ENCODE peak calls at places on chromosome 11, in nine cellular contexts. U is right lobe of liver, A is GM23248, V is cardiac fibroblast, P is endodermal cell, G is body of pancreas, O is HEK293T, Q is EL, F is NCI-H82. D is an unnamed sample.

GRCh38 chr11:126926376-126926791 is 74.2 kb downstream of the KIRREL3 start:
- DNase-seq in G (no peak), P (no peak), U (no peak), F (no peak), Q (no peak), V (peak; percentile 25), A (peak; percentile 48), O (no peak), D (no peak)

GRCh38 chr11:69636512-69636866 is 4.5 kb upstream of the CCND1 start:
- DNase-seq in A (peak; percentile 94), V (peak; percentile 93), G (peak; percentile 62), F (peak; percentile 54), U (peak; percentile 79), Q (peak; percentile 95), O (no peak), P (peak; percentile 93), D (peak; percentile 83)

GRCh38 chr11:35622070-35622469 is 3.8 kb downstream of the FJX1 start:
- DNase-seq in U (no peak), V (peak; percentile 86), G (no peak), P (no peak), A (peak; percentile 81), F (no peak), O (no peak), Q (peak; percentile 90), D (no peak)

GRCh38 chr11:967995-968751 is 42.5 kb downstream of the AP2A2 start:
- DNase-seq in O (no peak), V (no peak), P (no peak), F (no peak), A (no peak), U (no peak), G (no peak), Q (no peak), D (no peak)

GRCh38 chr11:65502852-65503603 is 4.2 kb downstream of the MALAT1 start:
- DNase-seq in P (no peak), F (peak; percentile 44), Q (peak; percentile 48), U (peak; percentile 9), A (peak; percentile 67), O (no peak), G (no peak), V (peak; percentile 86), D (no peak)

GRCh38 chr11:96006016-96006415 is 82.1 kb upstream of the MTMR2 start:
- DNase-seq in P (no peak), U (no peak), Q (no peak), F (no peak), G (no peak), O (no peak), V (no peak), A (no peak), D (no peak)

GRCh38 chr11:112724194-112724790 is 236.9 kb upstream of the NCAM1 start:
- DNase-seq in G (no peak), F (no peak), A (no peak), V (no peak), O (no peak), P (no peak), Q (no peak), U (no peak), D (no peak)

GRCh38 chr11:1240771-1241170 is 17.9 kb downstream of the MUC5B start:
- DNase-seq in O (no peak), G (no peak), V (no peak), U (no peak), P (no peak), Q (no peak), F (no peak), A (no peak), D (no peak)

GRCh38 chr11:66856496-66857233 is at the start of gene LRFN4:
- DNase-seq in V (no peak), Q (peak; percentile 20), F (peak; percentile 53), O (peak; percentile 49), P (no peak), G (no peak), A (peak; percentile 77), U (peak; percentile 75), D (no peak)

GRCh38 chr11:36222755-36223635 is 66.2 kb downstream of the COMMD9 start:
- DNase-seq in Q (no peak), V (peak; percentile 20), A (peak; percentile 21), G (no peak), O (no peak), F (peak; percentile 11), P (no peak), U (no peak), D (no peak)

GRCh38 chr11:12841946-12842630 is 167.0 kb upstream of the RASSF10 start:
- DNase-seq in U (no peak), G (peak; percentile 56), O (no peak), Q (peak; percentile 80), A (peak; percentile 80), F (peak; percentile 77), V (peak; percentile 81), P (no peak), D (no peak)

GRCh38 chr11:91790873-91791468 is 433.6 kb upstream of the FAT3 start:
- DNase-seq in P (no peak), U (no peak), A (no peak), G (no peak), F (no peak), O (no peak), V (peak; percentile 2), Q (no peak), D (no peak)

GRCh38 chr11:82756765-82757650 is 23.3 kb upstream of the FAM181B start:
- DNase-seq in F (no peak), P (no peak), Q (no peak), O (no peak), V (no peak), A (no peak), G (peak; percentile 23), U (no peak), D (no peak)

GRCh38 chr11:73463359-73463758 is 87.2 kb downstream of the RELT start:
- DNase-seq in V (peak; percentile 48), P (no peak), O (no peak), A (peak; percentile 91), G (no peak), Q (peak; percentile 22), U (no peak), F (no peak), D (no peak)

GRCh38 chr11:59380263-59381059 is 21.8 kb downstream of the OR5AN1 start:
- DNase-seq in V (no peak), U (no peak), O (no peak), Q (no peak), P (no peak), A (no peak), G (no peak), F (no peak), D (no peak)

GRCh38 chr11:45815747-45816146 is 10.8 kb downstream of the SLC35C1 start:
- DNase-seq in O (peak; percentile 41), F (peak; percentile 24), V (peak; percentile 38), A (peak; percentile 46), G (no peak), P (peak; percentile 67), U (no peak), Q (peak; percentile 22), D (no peak)

GRCh38 chr11:130611791-130612251 is 163.4 kb downstream of the ADAMTS15 start:
- DNase-seq in O (no peak), V (peak; percentile 59), U (no peak), F (no peak), G (no peak), Q (peak; percentile 94), A (peak; percentile 93), P (no peak), D (no peak)

GRCh38 chr11:38256436-38256835 is 1658.4 kb upstream of the RAG2 start:
- DNase-seq in Q (no peak), P (peak; percentile 39), G (no peak), O (no peak), U (no peak), F (no peak), A (no peak), V (no peak), D (no peak)

GRCh38 chr11:76598426-76598839 is 72.1 kb downstream of the LRRC32 start:
- DNase-seq in P (peak; percentile 77), A (peak; percentile 76), Q (peak; percentile 41), U (no peak), O (peak; percentile 50), G (no peak), V (peak; percentile 77), F (peak; percentile 60), D (peak; percentile 75)

GRCh38 chr11:57777969-57778317 is 16.3 kb downstream of the CTNND1 start:
- DNase-seq in G (peak; percentile 46), P (peak; percentile 63), U (no peak), A (no peak), V (peak; percentile 52), F (no peak), Q (no peak), O (no peak), D (no peak)

GRCh38 chr11:85946221-85946620 is 91.0 kb downstream of the CCDC83 start:
- DNase-seq in U (no peak), O (no peak), A (peak; percentile 59), F (no peak), Q (peak; percentile 21), P (no peak), V (peak; percentile 39), G (no peak), D (no peak)

GRCh38 chr11:393219-394033 is 583 bp upstream of the PKP3 start:
- DNase-seq in Q (peak; percentile 92), O (no peak), V (peak; percentile 72), P (no peak), G (no peak), U (no peak), F (no peak), A (peak; percentile 91), D (no peak)

GRCh38 chr11:12177739-12178338 is 67.4 kb downstream of the MICAL2 start:
- DNase-seq in F (no peak), P (no peak), U (no peak), G (no peak), O (no peak), A (no peak), V (peak; percentile 42), Q (peak; percentile 38), D (no peak)

GRCh38 chr11:15374418-15374817 is 259.7 kb downstream of the INSC start:
- DNase-seq in P (no peak), Q (no peak), O (no peak), G (no peak), A (no peak), U (no peak), V (no peak), F (no peak), D (no peak)

GRCh38 chr11:64331569-64332371 is 8.2 kb upstream of the CCDC88B start:
- DNase-seq in G (peak; percentile 79), F (peak; percentile 74), Q (peak; percentile 93), O (peak; percentile 59), P (peak; percentile 88), V (peak; percentile 89), A (peak; percentile 98), U (peak; percentile 74), D (peak; percentile 84)

GRCh38 chr11:81596709-81597108 is 1137.0 kb downstream of the FAM181B start:
- DNase-seq in Q (no peak), P (no peak), U (no peak), A (no peak), F (no peak), V (no peak), G (no peak), O (no peak), D (no peak)

GRCh38 chr11:120612363-120613263 is 101.1 kb downstream of the GRIK4 start:
- DNase-seq in Q (peak; percentile 31), V (peak; percentile 21), P (no peak), G (no peak), F (peak; percentile 36), O (no peak), A (peak; percentile 22), U (no peak), D (no peak)

GRCh38 chr11:6898911-6899310 is 6.6 kb upstream of the OR2D2 start:
- DNase-seq in F (no peak), O (no peak), P (no peak), U (no peak), V (no peak), G (no peak), Q (no peak), A (no peak), D (no peak)

GRCh38 chr11:126267650-126268049 is 1.0 kb downstream of the SRPRA start:
- DNase-seq in G (peak; percentile 86), V (no peak), Q (no peak), F (no peak), O (no peak), U (peak; percentile 90), A (no peak), P (no peak), D (no peak)

GRCh38 chr11:112320668-112321067 is 60.0 kb upstream of the PLET1 start:
- DNase-seq in O (no peak), F (peak; percentile 9), P (no peak), V (peak; percentile 93), G (peak; percentile 35), Q (peak; percentile 87), U (peak; percentile 74), A (peak; percentile 71), D (peak; percentile 88)

GRCh38 chr11:119835804-119836203 is 106.8 kb upstream of the NECTIN1 start:
- DNase-seq in Q (no peak), G (no peak), U (no peak), O (no peak), V (no peak), F (no peak), P (no peak), A (no peak), D (no peak)